ENCODE peak calls at places on chromosome 16, in eight cellular contexts. I, U, C, Y, D, B, T and K are unnamed samples.

GRCh38 chr16:83813818-83814653 is 6.3 kb downstream of the HSBP1 start:
- DNase-seq in I (no peak), U (no peak), C (peak; percentile 46), Y (no peak), D (peak; percentile 69), B (no peak), T (peak; percentile 53), K (peak; percentile 78)

GRCh38 chr16:68219708-68220378 is 16.1 kb downstream of the ESRP2 start:
- DNase-seq in I (no peak), U (no peak), C (no peak), Y (no peak), D (no peak), B (no peak), T (no peak), K (no peak)

GRCh38 chr16:50596762-50597450 is 48.7 kb downstream of the NKD1 start:
- DNase-seq in I (no peak), U (no peak), C (no peak), Y (no peak), D (no peak), B (no peak), T (no peak), K (no peak)

GRCh38 chr16:11668590-11669379 is 530 bp downstream of the SNN start:
- DNase-seq in I (no peak), U (no peak), C (no peak), Y (no peak), D (peak; percentile 58), B (no peak), T (no peak), K (no peak)

GRCh38 chr16:87390641-87391323 is 1.4 kb upstream of the MAP1LC3B start:
- DNase-seq in I (no peak), U (no peak), C (no peak), Y (no peak), D (no peak), B (no peak), T (no peak), K (no peak)

GRCh38 chr16:50308237-50308965 is 42.0 kb downstream of the ADCY7 start:
- DNase-seq in I (no peak), U (no peak), C (no peak), Y (no peak), D (no peak), B (no peak), T (no peak), K (no peak)

GRCh38 chr16:11097094-11097781 is 152.9 kb downstream of the CLEC16A start:
- DNase-seq in I (no peak), U (no peak), C (no peak), Y (no peak), D (no peak), B (no peak), T (no peak), K (no peak)

GRCh38 chr16:13070268-13070667 is 168.9 kb downstream of the SHISA9 start:
- DNase-seq in I (no peak), U (no peak), C (no peak), Y (no peak), D (no peak), B (no peak), T (no peak), K (no peak)

GRCh38 chr16:16861546-16861945 is 482.6 kb downstream of the NPIPA7 start:
- DNase-seq in I (peak; percentile 27), U (peak; percentile 8), C (peak; percentile 1), Y (peak; percentile 77), D (peak; percentile 80), B (peak; percentile 28), T (peak; percentile 4), K (peak; percentile 14)

GRCh38 chr16:10667239-10667638 is 27.5 kb downstream of the TEKT5 start:
- DNase-seq in I (no peak), U (no peak), C (no peak), Y (no peak), D (no peak), B (no peak), T (no peak), K (no peak)

GRCh38 chr16:50718761-50719400 is 23.0 kb upstream of the CYLD start:
- DNase-seq in I (no peak), U (no peak), C (peak; percentile 84), Y (no peak), D (no peak), B (no peak), T (no peak), K (no peak)

GRCh38 chr16:842061-842476 is 41.5 kb upstream of the GNG13 start:
- DNase-seq in I (no peak), U (no peak), C (no peak), Y (no peak), D (no peak), B (no peak), T (no peak), K (no peak)

GRCh38 chr16:66677179-66677578 is 19.4 kb downstream of the CMTM4 start:
- DNase-seq in I (no peak), U (no peak), C (no peak), Y (no peak), D (no peak), B (no peak), T (no peak), K (no peak)

GRCh38 chr16:89423709-89424260 is 66.6 kb downstream of the ANKRD11 start:
- DNase-seq in I (no peak), U (no peak), C (no peak), Y (no peak), D (no peak), B (no peak), T (no peak), K (no peak)

GRCh38 chr16:17369441-17369951 is 101.3 kb downstream of the XYLT1 start:
- DNase-seq in I (peak; percentile 47), U (no peak), C (no peak), Y (no peak), D (no peak), B (peak; percentile 62), T (no peak), K (no peak)

GRCh38 chr16:75494696-75495601 is at the start of gene CHST6:
- DNase-seq in I (peak; percentile 24), U (no peak), C (no peak), Y (peak; percentile 13), D (peak; percentile 51), B (no peak), T (no peak), K (no peak)

GRCh38 chr16:66357523-66357928 is 9.0 kb upstream of the CDH5 start:
- DNase-seq in I (peak; percentile 8), U (peak; percentile 66), C (peak; percentile 83), Y (peak; percentile 75), D (peak; percentile 91), B (no peak), T (peak; percentile 57), K (peak; percentile 82)

GRCh38 chr16:20822451-20823128 is 16.3 kb downstream of the REXO5 start:
- DNase-seq in I (no peak), U (no peak), C (no peak), Y (no peak), D (no peak), B (no peak), T (no peak), K (no peak)

GRCh38 chr16:87661561-87661960 is 59.3 kb downstream of the JPH3 start:
- DNase-seq in I (peak; percentile 17), U (no peak), C (peak; percentile 35), Y (peak; percentile 9), D (peak; percentile 85), B (no peak), T (no peak), K (no peak)

GRCh38 chr16:88593489-88593888 is 23.3 kb downstream of the ZC3H18 start:
- DNase-seq in I (no peak), U (no peak), C (no peak), Y (no peak), D (no peak), B (no peak), T (no peak), K (no peak)

GRCh38 chr16:88069397-88070168 is 118.3 kb downstream of the BANP start:
- DNase-seq in I (no peak), U (no peak), C (no peak), Y (no peak), D (no peak), B (no peak), T (no peak), K (no peak)

GRCh38 chr16:30491744-30492308 is 19.3 kb downstream of the ITGAL start:
- DNase-seq in I (no peak), U (peak; percentile 79), C (peak; percentile 67), Y (no peak), D (peak; percentile 68), B (no peak), T (peak; percentile 24), K (peak; percentile 97)

GRCh38 chr16:64545769-64546168 is 576.1 kb downstream of the CDH11 start:
- DNase-seq in I (no peak), U (no peak), C (peak; percentile 91), Y (no peak), D (no peak), B (no peak), T (no peak), K (no peak)

GRCh38 chr16:57788951-57789350 is 13.3 kb downstream of the KIFC3 start:
- DNase-seq in I (no peak), U (no peak), C (no peak), Y (no peak), D (no peak), B (no peak), T (no peak), K (no peak)

GRCh38 chr16:57893559-57894389 is 77.2 kb downstream of the CNGB1 start:
- DNase-seq in I (no peak), U (peak; percentile 90), C (peak; percentile 98), Y (no peak), D (peak; percentile 77), B (no peak), T (peak; percentile 60), K (peak; percentile 87)

GRCh38 chr16:50067290-50067853 is 1.6 kb downstream of the HEATR3 start:
- DNase-seq in I (no peak), U (peak; percentile 22), C (peak; percentile 55), Y (no peak), D (peak; percentile 45), B (no peak), T (peak; percentile 46), K (peak; percentile 49)

GRCh38 chr16:85111184-85111583 is 1.1 kb downstream of the CIBAR2 start:
- DNase-seq in I (no peak), U (no peak), C (no peak), Y (no peak), D (no peak), B (no peak), T (no peak), K (no peak)

GRCh38 chr16:23803591-23804123 is 32.1 kb upstream of the PRKCB start:
- DNase-seq in I (peak; percentile 71), U (no peak), C (peak; percentile 55), Y (peak; percentile 46), D (peak; percentile 57), B (peak; percentile 65), T (no peak), K (peak; percentile 37)

GRCh38 chr16:57127037-57127763 is 34.8 kb downstream of the CPNE2 start:
- DNase-seq in I (no peak), U (no peak), C (no peak), Y (no peak), D (no peak), B (no peak), T (no peak), K (no peak)

GRCh38 chr16:88649924-88650748 is 717 bp downstream of the CYBA start:
- DNase-seq in I (no peak), U (peak; percentile 37), C (peak; percentile 23), Y (no peak), D (peak; percentile 78), B (no peak), T (no peak), K (peak; percentile 39)

GRCh38 chr16:47492428-47493357 is 31.6 kb downstream of the PHKB start:
- DNase-seq in I (peak; percentile 7), U (no peak), C (no peak), Y (no peak), D (peak; percentile 15), B (no peak), T (no peak), K (peak; percentile 6)

GRCh38 chr16:67873435-67874146 is 739 bp downstream of the EDC4 start:
- DNase-seq in I (no peak), U (no peak), C (no peak), Y (no peak), D (peak; percentile 41), B (no peak), T (no peak), K (no peak)